ENCODE peak calls at places on chromosomes 5 and 9, in five cellular contexts. One of them, this sample, is unnamed.

GRCh38 chr5:81717221-81717620 is 33.7 kb downstream of the SSBP2 start:
- DNase-seq in activated CD4-positive, alpha-beta memory T cell treated with anti-CD3 and anti-CD28 coated beads for 36 hours: no peak
- DNase-seq in NCI-H82: no peak
- DNase-seq in colonic mucosa: no peak
- DNase-seq in ACHN: no peak
- DNase-seq in this sample: no peak

GRCh38 chr5:180169246-180170110 is 39.5 kb downstream of the RASGEF1C start:
- DNase-seq in ACHN: no peak
- DNase-seq in colonic mucosa: no peak
- DNase-seq in activated CD4-positive, alpha-beta memory T cell treated with anti-CD3 and anti-CD28 coated beads for 36 hours: no peak
- DNase-seq in NCI-H82: no peak
- DNase-seq in this sample: no peak

GRCh38 chr5:180830253-180831138 is 27.9 kb upstream of the MGAT1 start:
- DNase-seq in ACHN: peak
- DNase-seq in colonic mucosa: peak
- DNase-seq in NCI-H82: peak
- DNase-seq in activated CD4-positive, alpha-beta memory T cell treated with anti-CD3 and anti-CD28 coated beads for 36 hours: peak
- DNase-seq in this sample: no peak

GRCh38 chr5:39476466-39477215 is 51.9 kb upstream of the DAB2 start:
- DNase-seq in NCI-H82: no peak
- DNase-seq in ACHN: no peak
- DNase-seq in colonic mucosa: no peak
- DNase-seq in activated CD4-positive, alpha-beta memory T cell treated with anti-CD3 and anti-CD28 coated beads for 36 hours: no peak
- DNase-seq in this sample: no peak

GRCh38 chr9:36100532-36100931 is 36.0 kb upstream of the GLIPR2 start:
- DNase-seq in colonic mucosa: no peak
- DNase-seq in NCI-H82: no peak
- DNase-seq in activated CD4-positive, alpha-beta memory T cell treated with anti-CD3 and anti-CD28 coated beads for 36 hours: no peak
- DNase-seq in ACHN: peak
- DNase-seq in this sample: no peak

GRCh38 chr9:134442486-134443168 is 116.4 kb downstream of the RXRA start:
- DNase-seq in activated CD4-positive, alpha-beta memory T cell treated with anti-CD3 and anti-CD28 coated beads for 36 hours: peak
- DNase-seq in colonic mucosa: no peak
- DNase-seq in NCI-H82: no peak
- DNase-seq in ACHN: no peak
- DNase-seq in this sample: peak

GRCh38 chr5:154199263-154199662 is 8.7 kb downstream of the GALNT10 start:
- DNase-seq in NCI-H82: no peak
- DNase-seq in ACHN: no peak
- DNase-seq in activated CD4-positive, alpha-beta memory T cell treated with anti-CD3 and anti-CD28 coated beads for 36 hours: no peak
- DNase-seq in colonic mucosa: no peak
- DNase-seq in this sample: no peak

GRCh38 chr5:58002318-58002717 is 457.6 kb downstream of the PLK2 start:
- DNase-seq in colonic mucosa: no peak
- DNase-seq in ACHN: no peak
- DNase-seq in activated CD4-positive, alpha-beta memory T cell treated with anti-CD3 and anti-CD28 coated beads for 36 hours: no peak
- DNase-seq in NCI-H82: no peak
- DNase-seq in this sample: no peak

GRCh38 chr5:82413302-82414042 is 135.3 kb upstream of the RPS23 start:
- DNase-seq in colonic mucosa: no peak
- DNase-seq in activated CD4-positive, alpha-beta memory T cell treated with anti-CD3 and anti-CD28 coated beads for 36 hours: no peak
- DNase-seq in ACHN: no peak
- DNase-seq in NCI-H82: no peak
- DNase-seq in this sample: no peak

GRCh38 chr5:147699496-147700088 is 82.9 kb downstream of the JAKMIP2 start:
- DNase-seq in NCI-H82: no peak
- DNase-seq in colonic mucosa: no peak
- DNase-seq in activated CD4-positive, alpha-beta memory T cell treated with anti-CD3 and anti-CD28 coated beads for 36 hours: no peak
- DNase-seq in ACHN: no peak
- DNase-seq in this sample: no peak

GRCh38 chr9:1916676-1917075 is 98.5 kb upstream of the SMARCA2 start:
- DNase-seq in ACHN: no peak
- DNase-seq in colonic mucosa: no peak
- DNase-seq in NCI-H82: no peak
- DNase-seq in activated CD4-positive, alpha-beta memory T cell treated with anti-CD3 and anti-CD28 coated beads for 36 hours: no peak
- DNase-seq in this sample: no peak

GRCh38 chr9:28539432-28539831 is 966.2 kb upstream of the C9orf72 start:
- DNase-seq in NCI-H82: no peak
- DNase-seq in ACHN: no peak
- DNase-seq in colonic mucosa: no peak
- DNase-seq in activated CD4-positive, alpha-beta memory T cell treated with anti-CD3 and anti-CD28 coated beads for 36 hours: no peak
- DNase-seq in this sample: peak

GRCh38 chr5:57338068-57338848 is 144.4 kb downstream of the ACTBL2 start:
- DNase-seq in NCI-H82: peak
- DNase-seq in ACHN: peak
- DNase-seq in activated CD4-positive, alpha-beta memory T cell treated with anti-CD3 and anti-CD28 coated beads for 36 hours: peak
- DNase-seq in colonic mucosa: peak
- DNase-seq in this sample: peak

GRCh38 chr5:36696059-36696673 is 89.8 kb downstream of the SLC1A3 start:
- DNase-seq in activated CD4-positive, alpha-beta memory T cell treated with anti-CD3 and anti-CD28 coated beads for 36 hours: peak
- DNase-seq in ACHN: peak
- DNase-seq in NCI-H82: peak
- DNase-seq in colonic mucosa: peak
- DNase-seq in this sample: peak

GRCh38 chr5:6745706-6746217 is 32.5 kb downstream of the TENT4A start:
- DNase-seq in ACHN: peak
- DNase-seq in colonic mucosa: no peak
- DNase-seq in activated CD4-positive, alpha-beta memory T cell treated with anti-CD3 and anti-CD28 coated beads for 36 hours: no peak
- DNase-seq in NCI-H82: peak
- DNase-seq in this sample: peak

GRCh38 chr5:34487202-34487879 is 168.8 kb upstream of the RAI14 start:
- DNase-seq in ACHN: no peak
- DNase-seq in colonic mucosa: no peak
- DNase-seq in NCI-H82: no peak
- DNase-seq in activated CD4-positive, alpha-beta memory T cell treated with anti-CD3 and anti-CD28 coated beads for 36 hours: no peak
- DNase-seq in this sample: no peak

GRCh38 chr5:102975040-102975439 is 144.9 kb downstream of the GIN1 start:
- DNase-seq in ACHN: no peak
- DNase-seq in colonic mucosa: no peak
- DNase-seq in activated CD4-positive, alpha-beta memory T cell treated with anti-CD3 and anti-CD28 coated beads for 36 hours: no peak
- DNase-seq in NCI-H82: peak
- DNase-seq in this sample: peak

GRCh38 chr5:55777332-55777731 is 39.5 kb downstream of the DDX4 start:
- DNase-seq in ACHN: no peak
- DNase-seq in NCI-H82: no peak
- DNase-seq in activated CD4-positive, alpha-beta memory T cell treated with anti-CD3 and anti-CD28 coated beads for 36 hours: no peak
- DNase-seq in colonic mucosa: no peak
- DNase-seq in this sample: no peak

GRCh38 chr5:65722575-65723424 is 795 bp downstream of the NLN start:
- DNase-seq in colonic mucosa: peak
- DNase-seq in NCI-H82: peak
- DNase-seq in activated CD4-positive, alpha-beta memory T cell treated with anti-CD3 and anti-CD28 coated beads for 36 hours: no peak
- DNase-seq in ACHN: peak
- DNase-seq in this sample: peak

GRCh38 chr5:134463991-134464760 is 52.5 kb upstream of the CDKN2AIPNL start:
- DNase-seq in NCI-H82: no peak
- DNase-seq in activated CD4-positive, alpha-beta memory T cell treated with anti-CD3 and anti-CD28 coated beads for 36 hours: no peak
- DNase-seq in colonic mucosa: no peak
- DNase-seq in ACHN: no peak
- DNase-seq in this sample: no peak

GRCh38 chr9:132077881-132078280 is 1.8 kb downstream of the MED27 start:
- DNase-seq in colonic mucosa: no peak
- DNase-seq in activated CD4-positive, alpha-beta memory T cell treated with anti-CD3 and anti-CD28 coated beads for 36 hours: no peak
- DNase-seq in ACHN: no peak
- DNase-seq in NCI-H82: no peak
- DNase-seq in this sample: peak

GRCh38 chr9:137575382-137575724 is 3.4 kb downstream of the DPH7 start:
- DNase-seq in NCI-H82: no peak
- DNase-seq in activated CD4-positive, alpha-beta memory T cell treated with anti-CD3 and anti-CD28 coated beads for 36 hours: peak
- DNase-seq in ACHN: no peak
- DNase-seq in colonic mucosa: no peak
- DNase-seq in this sample: no peak

GRCh38 chr5:116766470-116766947 is 191.9 kb upstream of the SEMA6A start:
- DNase-seq in activated CD4-positive, alpha-beta memory T cell treated with anti-CD3 and anti-CD28 coated beads for 36 hours: peak
- DNase-seq in colonic mucosa: no peak
- DNase-seq in NCI-H82: no peak
- DNase-seq in ACHN: peak
- DNase-seq in this sample: peak

GRCh38 chr9:109771796-109772525 is 8.0 kb upstream of the PALM2AKAP2 start:
- DNase-seq in activated CD4-positive, alpha-beta memory T cell treated with anti-CD3 and anti-CD28 coated beads for 36 hours: no peak
- DNase-seq in NCI-H82: no peak
- DNase-seq in colonic mucosa: no peak
- DNase-seq in ACHN: no peak
- DNase-seq in this sample: peak

GRCh38 chr5:56706504-56706903 is 108.8 kb upstream of the MAP3K1 start:
- DNase-seq in colonic mucosa: no peak
- DNase-seq in NCI-H82: no peak
- DNase-seq in activated CD4-positive, alpha-beta memory T cell treated with anti-CD3 and anti-CD28 coated beads for 36 hours: no peak
- DNase-seq in ACHN: no peak
- DNase-seq in this sample: no peak

GRCh38 chr5:150729859-150730258 is 29.0 kb downstream of the DCTN4 start:
- DNase-seq in activated CD4-positive, alpha-beta memory T cell treated with anti-CD3 and anti-CD28 coated beads for 36 hours: no peak
- DNase-seq in colonic mucosa: no peak
- DNase-seq in ACHN: no peak
- DNase-seq in NCI-H82: no peak
- DNase-seq in this sample: no peak

GRCh38 chr5:133457439-133457838 is 154.9 kb downstream of the FSTL4 start:
- DNase-seq in colonic mucosa: no peak
- DNase-seq in activated CD4-positive, alpha-beta memory T cell treated with anti-CD3 and anti-CD28 coated beads for 36 hours: no peak
- DNase-seq in ACHN: no peak
- DNase-seq in NCI-H82: no peak
- DNase-seq in this sample: no peak

GRCh38 chr9:129227843-129228189 is 49.8 kb upstream of the IER5L start:
- DNase-seq in activated CD4-positive, alpha-beta memory T cell treated with anti-CD3 and anti-CD28 coated beads for 36 hours: no peak
- DNase-seq in NCI-H82: no peak
- DNase-seq in colonic mucosa: no peak
- DNase-seq in ACHN: no peak
- DNase-seq in this sample: no peak

GRCh38 chr5:102099766-102100331 is 196.2 kb downstream of the SLCO4C1 start:
- DNase-seq in activated CD4-positive, alpha-beta memory T cell treated with anti-CD3 and anti-CD28 coated beads for 36 hours: no peak
- DNase-seq in colonic mucosa: no peak
- DNase-seq in NCI-H82: no peak
- DNase-seq in ACHN: no peak
- DNase-seq in this sample: peak

GRCh38 chr9:11356101-11356500 is 743.3 kb upstream of the PTPRD start:
- DNase-seq in colonic mucosa: no peak
- DNase-seq in ACHN: no peak
- DNase-seq in activated CD4-positive, alpha-beta memory T cell treated with anti-CD3 and anti-CD28 coated beads for 36 hours: no peak
- DNase-seq in NCI-H82: no peak
- DNase-seq in this sample: peak

GRCh38 chr9:125759812-125760134 is 12.6 kb downstream of the PBX3 start:
- DNase-seq in NCI-H82: peak
- DNase-seq in colonic mucosa: no peak
- DNase-seq in activated CD4-positive, alpha-beta memory T cell treated with anti-CD3 and anti-CD28 coated beads for 36 hours: no peak
- DNase-seq in ACHN: no peak
- DNase-seq in this sample: peak

GRCh38 chr9:130395810-130396435 is 48.8 kb upstream of the ASS1 start:
- DNase-seq in colonic mucosa: no peak
- DNase-seq in activated CD4-positive, alpha-beta memory T cell treated with anti-CD3 and anti-CD28 coated beads for 36 hours: no peak
- DNase-seq in NCI-H82: no peak
- DNase-seq in ACHN: no peak
- DNase-seq in this sample: no peak

GRCh38 chr5:146368137-146368536 is 29.5 kb downstream of the POU4F3 start:
- DNase-seq in activated CD4-positive, alpha-beta memory T cell treated with anti-CD3 and anti-CD28 coated beads for 36 hours: no peak
- DNase-seq in colonic mucosa: no peak
- DNase-seq in NCI-H82: no peak
- DNase-seq in ACHN: no peak
- DNase-seq in this sample: no peak

GRCh38 chr5:80239680-80240367 is 16.0 kb downstream of the SERINC5 start:
- DNase-seq in ACHN: no peak
- DNase-seq in NCI-H82: no peak
- DNase-seq in activated CD4-positive, alpha-beta memory T cell treated with anti-CD3 and anti-CD28 coated beads for 36 hours: no peak
- DNase-seq in colonic mucosa: no peak
- DNase-seq in this sample: no peak

GRCh38 chr9:79471577-79472543 is 99.9 kb upstream of the TLE4 start:
- DNase-seq in activated CD4-positive, alpha-beta memory T cell treated with anti-CD3 and anti-CD28 coated beads for 36 hours: peak
- DNase-seq in colonic mucosa: peak
- DNase-seq in NCI-H82: no peak
- DNase-seq in ACHN: no peak
- DNase-seq in this sample: peak

GRCh38 chr5:14267166-14267838 is 124.2 kb downstream of the TRIO start:
- DNase-seq in colonic mucosa: no peak
- DNase-seq in NCI-H82: peak
- DNase-seq in ACHN: peak
- DNase-seq in activated CD4-positive, alpha-beta memory T cell treated with anti-CD3 and anti-CD28 coated beads for 36 hours: no peak
- DNase-seq in this sample: peak

GRCh38 chr5:154603978-154604679 is 126.1 kb upstream of the HAND1 start:
- DNase-seq in activated CD4-positive, alpha-beta memory T cell treated with anti-CD3 and anti-CD28 coated beads for 36 hours: no peak
- DNase-seq in colonic mucosa: no peak
- DNase-seq in NCI-H82: peak
- DNase-seq in ACHN: no peak
- DNase-seq in this sample: peak

GRCh38 chr9:8831568-8831967 is 1032.0 kb upstream of the DMAC1 start:
- DNase-seq in ACHN: no peak
- DNase-seq in colonic mucosa: no peak
- DNase-seq in activated CD4-positive, alpha-beta memory T cell treated with anti-CD3 and anti-CD28 coated beads for 36 hours: no peak
- DNase-seq in NCI-H82: no peak
- DNase-seq in this sample: no peak

GRCh38 chr9:85212209-85212608 is 529.5 kb downstream of the AGTPBP1 start:
- DNase-seq in NCI-H82: no peak
- DNase-seq in colonic mucosa: no peak
- DNase-seq in ACHN: peak
- DNase-seq in activated CD4-positive, alpha-beta memory T cell treated with anti-CD3 and anti-CD28 coated beads for 36 hours: no peak
- DNase-seq in this sample: no peak